ENCODE peak calls at places on chromosome 11, in five cellular contexts. One of them, this sample, is unnamed.

GRCh38 chr11:57459112-57460016 is 964 bp upstream of the RTN4RL2 start:
- DNase-seq in CD8-positive, alpha-beta T cell: peak; percentile 61
- DNase-seq in choroid plexus epithelial cell: no peak
- DNase-seq in coronary artery: no peak
- DNase-seq in fibroblast of mammary gland: no peak
- DNase-seq in this sample: no peak

GRCh38 chr11:69662021-69662698 is 13.0 kb downstream of the LTO1 start:
- DNase-seq in CD8-positive, alpha-beta T cell: no peak
- DNase-seq in choroid plexus epithelial cell: no peak
- DNase-seq in coronary artery: no peak
- DNase-seq in fibroblast of mammary gland: peak; percentile 56
- DNase-seq in this sample: peak; percentile 57

GRCh38 chr11:36724742-36725387 is 126.8 kb upstream of the RAG2 start:
- DNase-seq in CD8-positive, alpha-beta T cell: no peak
- DNase-seq in choroid plexus epithelial cell: no peak
- DNase-seq in coronary artery: no peak
- DNase-seq in fibroblast of mammary gland: no peak
- DNase-seq in this sample: no peak

GRCh38 chr11:124402326-124402922 is 3.6 kb upstream of the OR8B3 start:
- DNase-seq in CD8-positive, alpha-beta T cell: no peak
- DNase-seq in choroid plexus epithelial cell: peak; percentile 95
- DNase-seq in coronary artery: no peak
- DNase-seq in fibroblast of mammary gland: peak; percentile 86
- DNase-seq in this sample: peak; percentile 55

GRCh38 chr11:80815752-80816453 is 1375.1 kb upstream of the TENM4 start:
- DNase-seq in CD8-positive, alpha-beta T cell: no peak
- DNase-seq in choroid plexus epithelial cell: peak; percentile 5
- DNase-seq in coronary artery: no peak
- DNase-seq in fibroblast of mammary gland: no peak
- DNase-seq in this sample: no peak

GRCh38 chr11:83306385-83307080 is 20.4 kb upstream of the CCDC90B start:
- DNase-seq in CD8-positive, alpha-beta T cell: no peak
- DNase-seq in choroid plexus epithelial cell: no peak
- DNase-seq in coronary artery: no peak
- DNase-seq in fibroblast of mammary gland: no peak
- DNase-seq in this sample: no peak

GRCh38 chr11:17673951-17674350 is 45.4 kb upstream of the MYOD1 start:
- DNase-seq in CD8-positive, alpha-beta T cell: no peak
- DNase-seq in choroid plexus epithelial cell: no peak
- DNase-seq in coronary artery: no peak
- DNase-seq in fibroblast of mammary gland: no peak
- DNase-seq in this sample: no peak

GRCh38 chr11:117823941-117824420 is 563 bp downstream of the FXYD2 start:
- DNase-seq in CD8-positive, alpha-beta T cell: no peak
- DNase-seq in choroid plexus epithelial cell: peak; percentile 28
- DNase-seq in coronary artery: peak; percentile 80
- DNase-seq in fibroblast of mammary gland: peak; percentile 67
- DNase-seq in this sample: no peak

GRCh38 chr11:122837528-122838346 is 563 bp upstream of the CRTAM start:
- DNase-seq in CD8-positive, alpha-beta T cell: no peak
- DNase-seq in choroid plexus epithelial cell: no peak
- DNase-seq in coronary artery: no peak
- DNase-seq in fibroblast of mammary gland: no peak
- DNase-seq in this sample: no peak

GRCh38 chr11:115222218-115222862 is 281.9 kb downstream of the CADM1 start:
- DNase-seq in CD8-positive, alpha-beta T cell: no peak
- DNase-seq in choroid plexus epithelial cell: peak; percentile 98
- DNase-seq in coronary artery: no peak
- DNase-seq in fibroblast of mammary gland: peak; percentile 46
- DNase-seq in this sample: no peak

GRCh38 chr11:73969991-73970800 is 12.4 kb downstream of the UCP2 start:
- DNase-seq in CD8-positive, alpha-beta T cell: peak; percentile 80
- DNase-seq in choroid plexus epithelial cell: no peak
- DNase-seq in coronary artery: no peak
- DNase-seq in fibroblast of mammary gland: no peak
- DNase-seq in this sample: peak; percentile 36

GRCh38 chr11:69878144-69878883 is 59.1 kb upstream of the FGF3 start:
- DNase-seq in CD8-positive, alpha-beta T cell: no peak
- DNase-seq in choroid plexus epithelial cell: no peak
- DNase-seq in coronary artery: no peak
- DNase-seq in fibroblast of mammary gland: no peak
- DNase-seq in this sample: peak; percentile 33

GRCh38 chr11:66478823-66479740 is 1.2 kb upstream of the DPP3 start:
- DNase-seq in CD8-positive, alpha-beta T cell: peak; percentile 54
- DNase-seq in choroid plexus epithelial cell: peak; percentile 50
- DNase-seq in coronary artery: no peak
- DNase-seq in fibroblast of mammary gland: peak; percentile 34
- DNase-seq in this sample: no peak

GRCh38 chr11:2890466-2891241 is 5.1 kb upstream of the CDKN1C start:
- DNase-seq in CD8-positive, alpha-beta T cell: no peak
- DNase-seq in choroid plexus epithelial cell: peak; percentile 67
- DNase-seq in coronary artery: no peak
- DNase-seq in fibroblast of mammary gland: peak; percentile 56
- DNase-seq in this sample: peak; percentile 45

GRCh38 chr11:120326228-120326627 is 1.1 kb downstream of the TLCD5 start:
- DNase-seq in CD8-positive, alpha-beta T cell: no peak
- DNase-seq in choroid plexus epithelial cell: peak; percentile 92
- DNase-seq in coronary artery: no peak
- DNase-seq in fibroblast of mammary gland: peak; percentile 84
- DNase-seq in this sample: no peak

GRCh38 chr11:47914743-47915142 is 65.6 kb upstream of the PTPRJ start:
- DNase-seq in CD8-positive, alpha-beta T cell: no peak
- DNase-seq in choroid plexus epithelial cell: no peak
- DNase-seq in coronary artery: no peak
- DNase-seq in fibroblast of mammary gland: no peak
- DNase-seq in this sample: no peak

GRCh38 chr11:79864882-79865281 is 424.1 kb upstream of the TENM4 start:
- DNase-seq in CD8-positive, alpha-beta T cell: no peak
- DNase-seq in choroid plexus epithelial cell: no peak
- DNase-seq in coronary artery: no peak
- DNase-seq in fibroblast of mammary gland: no peak
- DNase-seq in this sample: no peak

GRCh38 chr11:69644071-69644961 is 3.4 kb downstream of the CCND1 start:
- DNase-seq in CD8-positive, alpha-beta T cell: no peak
- DNase-seq in choroid plexus epithelial cell: peak; percentile 96
- DNase-seq in coronary artery: peak; percentile 81
- DNase-seq in fibroblast of mammary gland: peak; percentile 87
- DNase-seq in this sample: peak; percentile 45

GRCh38 chr11:844693-845644 is 2.3 kb downstream of the TSPAN4 start:
- DNase-seq in CD8-positive, alpha-beta T cell: no peak
- DNase-seq in choroid plexus epithelial cell: peak; percentile 95
- DNase-seq in coronary artery: peak; percentile 95
- DNase-seq in fibroblast of mammary gland: peak; percentile 94
- DNase-seq in this sample: peak; percentile 92

GRCh38 chr11:3043315-3043871 is 13.8 kb downstream of the CARS1 start:
- DNase-seq in CD8-positive, alpha-beta T cell: no peak
- DNase-seq in choroid plexus epithelial cell: no peak
- DNase-seq in coronary artery: peak; percentile 90
- DNase-seq in fibroblast of mammary gland: peak; percentile 74
- DNase-seq in this sample: no peak

GRCh38 chr11:64878223-64878493 is 263 bp downstream of the EHD1 start:
- DNase-seq in CD8-positive, alpha-beta T cell: no peak
- DNase-seq in choroid plexus epithelial cell: no peak
- DNase-seq in coronary artery: no peak
- DNase-seq in fibroblast of mammary gland: no peak
- DNase-seq in this sample: no peak

GRCh38 chr11:64878494-64879225 is at the start of gene EHD1:
- DNase-seq in CD8-positive, alpha-beta T cell: peak; percentile 100
- DNase-seq in choroid plexus epithelial cell: peak; percentile 98
- DNase-seq in coronary artery: peak; percentile 99
- DNase-seq in fibroblast of mammary gland: peak; percentile 94
- DNase-seq in this sample: peak; percentile 99

GRCh38 chr11:64876835-64877341 is 1.5 kb downstream of the EHD1 start:
- DNase-seq in CD8-positive, alpha-beta T cell: no peak
- DNase-seq in choroid plexus epithelial cell: no peak
- DNase-seq in coronary artery: no peak
- DNase-seq in fibroblast of mammary gland: no peak
- DNase-seq in this sample: no peak

GRCh38 chr11:64876226-64876750 is 2.1 kb downstream of the EHD1 start:
- DNase-seq in CD8-positive, alpha-beta T cell: no peak
- DNase-seq in choroid plexus epithelial cell: no peak
- DNase-seq in coronary artery: no peak
- DNase-seq in fibroblast of mammary gland: no peak
- DNase-seq in this sample: no peak

DNA sequence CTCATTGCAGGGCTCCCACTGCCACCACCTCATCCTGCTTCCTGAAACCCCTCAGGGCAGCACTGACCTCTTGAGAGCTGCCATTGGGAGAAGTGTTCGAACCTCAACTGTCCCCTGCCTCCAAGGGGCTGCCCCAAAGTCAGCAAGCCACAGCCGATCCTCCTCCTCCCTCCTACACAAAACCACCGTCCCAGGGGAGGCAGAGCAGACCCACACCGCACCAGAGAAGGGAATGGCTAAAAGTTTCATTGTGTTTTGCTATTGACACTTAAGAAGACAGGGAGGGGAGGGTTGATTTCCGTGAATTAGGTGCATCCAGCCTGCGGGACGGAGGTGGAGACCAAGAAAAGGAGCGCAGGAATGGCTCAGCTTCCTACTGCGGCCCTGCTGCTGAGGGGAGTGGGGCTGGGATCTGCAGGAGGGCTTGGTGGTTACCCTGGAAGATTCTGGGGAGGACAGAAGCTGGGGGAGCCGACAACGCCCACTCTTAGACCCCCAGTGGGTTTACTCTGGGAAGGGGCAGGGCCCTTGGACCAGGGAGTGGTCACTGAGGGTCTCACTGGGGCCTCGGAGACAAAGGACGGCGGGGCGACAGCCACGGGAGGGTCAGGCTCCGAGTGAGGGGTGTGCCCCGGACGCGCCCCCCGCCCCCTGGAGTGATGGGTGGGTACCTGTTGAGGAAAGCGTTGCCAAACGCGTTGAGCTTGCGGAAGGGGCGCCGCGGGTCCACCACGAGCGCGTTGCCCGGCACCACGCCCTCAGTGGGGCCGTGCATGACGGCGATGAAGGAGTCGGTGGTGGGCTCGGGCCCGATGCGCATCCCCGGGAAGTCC is 815 bp downstream of the EHD1 start:
- DNase-seq in CD8-positive, alpha-beta T cell: no peak
- DNase-seq in choroid plexus epithelial cell: no peak
- DNase-seq in coronary artery: no peak
- DNase-seq in fibroblast of mammary gland: no peak
- DNase-seq in this sample: no peak
- TF ChIP-seq CTCF in CD8-positive, alpha-beta T cell: no peak
- TF ChIP-seq CTCF in choroid plexus epithelial cell: no peak
- TF ChIP-seq CTCF in coronary artery: no peak
- TF ChIP-seq CTCF in fibroblast of mammary gland: no peak
- TF ChIP-seq CTCF in this sample: no peak

DNA sequence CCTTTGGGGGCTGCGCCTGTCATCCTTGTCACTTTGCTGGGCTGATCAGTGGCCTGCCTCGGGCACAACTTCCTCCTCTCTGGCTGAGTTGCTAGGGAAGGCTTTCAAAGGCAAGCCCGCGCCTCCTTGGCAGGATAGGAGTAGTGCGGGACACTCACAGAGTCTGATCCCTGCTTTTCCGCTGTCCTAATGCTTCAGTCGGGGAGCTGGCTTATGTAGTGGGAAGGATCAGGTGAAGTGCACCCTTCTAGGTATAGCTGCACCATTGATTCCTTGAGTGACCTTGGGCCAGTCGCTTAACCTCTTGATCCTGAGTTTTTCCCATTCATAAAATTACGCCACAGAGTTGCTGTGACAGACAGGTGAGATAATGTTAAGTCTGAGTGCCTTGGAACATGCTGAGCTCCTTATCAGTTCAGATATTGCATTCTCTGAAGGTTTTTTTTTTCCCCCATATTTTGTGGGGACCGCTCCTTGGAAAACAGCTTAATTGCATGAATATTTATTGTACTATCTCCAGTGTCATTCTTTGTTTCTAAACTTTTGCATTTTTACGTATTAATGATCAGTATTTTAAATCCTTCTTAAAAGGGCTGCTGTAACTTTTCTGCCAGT is 943 bp downstream of the IPO7 start:
- DNase-seq in CD8-positive, alpha-beta T cell: no peak
- DNase-seq in choroid plexus epithelial cell: no peak
- DNase-seq in coronary artery: no peak
- DNase-seq in fibroblast of mammary gland: no peak
- DNase-seq in this sample: no peak
- TF ChIP-seq CTCF in CD8-positive, alpha-beta T cell: no peak
- TF ChIP-seq CTCF in choroid plexus epithelial cell: no peak
- TF ChIP-seq CTCF in coronary artery: no peak
- TF ChIP-seq CTCF in fibroblast of mammary gland: no peak
- TF ChIP-seq CTCF in this sample: no peak

GRCh38 chr11:31340903-31341572 is 28.5 kb downstream of the DCDC1 start:
- DNase-seq in CD8-positive, alpha-beta T cell: no peak
- DNase-seq in choroid plexus epithelial cell: peak; percentile 71
- DNase-seq in coronary artery: no peak
- DNase-seq in fibroblast of mammary gland: peak; percentile 44
- DNase-seq in this sample: no peak
- TF ChIP-seq CTCF in CD8-positive, alpha-beta T cell: peak; percentile 44
- TF ChIP-seq CTCF in choroid plexus epithelial cell: peak; percentile 82
- TF ChIP-seq CTCF in coronary artery: no peak
- TF ChIP-seq CTCF in fibroblast of mammary gland: peak; percentile 65
- TF ChIP-seq CTCF in this sample: peak; percentile 52

GRCh38 chr11:33321483-33321882 is 64.3 kb downstream of the HIPK3 start:
- DNase-seq in CD8-positive, alpha-beta T cell: no peak
- DNase-seq in choroid plexus epithelial cell: no peak
- DNase-seq in coronary artery: no peak
- DNase-seq in fibroblast of mammary gland: no peak
- DNase-seq in this sample: no peak

GRCh38 chr11:33320814-33321330 is 63.7 kb downstream of the HIPK3 start:
- DNase-seq in CD8-positive, alpha-beta T cell: no peak
- DNase-seq in choroid plexus epithelial cell: no peak
- DNase-seq in coronary artery: no peak
- DNase-seq in fibroblast of mammary gland: no peak
- DNase-seq in this sample: no peak

GRCh38 chr11:33325456-33325855 is 68.3 kb downstream of the HIPK3 start:
- DNase-seq in CD8-positive, alpha-beta T cell: no peak
- DNase-seq in choroid plexus epithelial cell: no peak
- DNase-seq in coronary artery: no peak
- DNase-seq in fibroblast of mammary gland: peak; percentile 58
- DNase-seq in this sample: no peak

GRCh38 chr11:33324211-33324985 is 67.2 kb downstream of the HIPK3 start:
- DNase-seq in CD8-positive, alpha-beta T cell: no peak
- DNase-seq in choroid plexus epithelial cell: no peak
- DNase-seq in coronary artery: no peak
- DNase-seq in fibroblast of mammary gland: no peak
- DNase-seq in this sample: no peak

DNA sequence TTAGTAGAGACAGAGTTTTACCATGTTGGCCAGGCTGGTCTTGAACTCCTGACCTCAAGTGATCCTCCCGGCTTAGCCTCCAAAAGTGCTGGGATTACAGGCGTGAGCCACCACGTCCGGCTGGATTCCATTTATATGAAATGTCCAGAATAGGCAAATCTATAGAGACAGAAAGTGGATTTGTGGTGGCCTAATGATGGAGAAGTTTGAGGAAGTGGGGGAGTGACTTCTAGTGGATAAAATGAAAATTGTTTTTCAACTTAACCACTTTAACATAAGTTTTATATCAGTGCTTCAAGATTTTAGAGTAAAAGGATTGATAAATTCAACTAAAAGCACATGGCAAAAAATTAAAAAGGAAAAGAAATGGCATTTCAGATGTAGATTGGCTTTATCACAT is 66.2 kb downstream of the HIPK3 start:
- DNase-seq in CD8-positive, alpha-beta T cell: no peak
- DNase-seq in choroid plexus epithelial cell: no peak
- DNase-seq in coronary artery: no peak
- DNase-seq in fibroblast of mammary gland: no peak
- DNase-seq in this sample: no peak
- TF ChIP-seq CTCF in CD8-positive, alpha-beta T cell: no peak
- TF ChIP-seq CTCF in choroid plexus epithelial cell: no peak
- TF ChIP-seq CTCF in coronary artery: no peak
- TF ChIP-seq CTCF in fibroblast of mammary gland: no peak
- TF ChIP-seq CTCF in this sample: peak; percentile 43